ENCODE peak calls at places on chromosomes 13 and 19, in four cellular contexts. I, M, W and H are unnamed samples. For H3K4me1, the result is how much of the 10 kb centered on the place peaks cover.

GRCh38 chr19:18049390-18049789 is 37.3 kb downstream of the IL12RB1 start:
- DNase-seq in I (peak), M (peak), W (peak), H (peak)

GRCh38 chr13:73215807-73216206 is 157.0 kb downstream of the KLF5 start:
- DNase-seq in I (no peak), M (no peak), W (no peak), H (no peak)

GRCh38 chr19:850221-850978 is 1.7 kb upstream of the ELANE start:
- DNase-seq in I (peak), M (peak), W (peak), H (peak)

GRCh38 chr19:18488403-18488723 is 33.5 kb downstream of the ELL start:
- DNase-seq in I (no peak), M (no peak), W (no peak), H (peak)

GRCh38 chr19:37926255-37926654 is 19.2 kb downstream of the SIPA1L3 start:
- DNase-seq in I (no peak), M (no peak), W (no peak), H (no peak)

GRCh38 chr19:1214862-1215731 is 9.5 kb downstream of the STK11 start:
- DNase-seq in I (peak), M (peak), W (peak), H (peak)

GRCh38 chr19:57171551-57172081 is 4.3 kb upstream of the DUXA start:
- DNase-seq in I (peak), M (peak), W (no peak), H (no peak)

GRCh38 chr19:32895384-32895783 is 25.8 kb upstream of the SLC7A9 start:
- DNase-seq in I (no peak), M (no peak), W (no peak), H (no peak)

GRCh38 chr19:56222901-56223300 is 20.8 kb downstream of the ZSCAN5C start:
- DNase-seq in I (no peak), M (no peak), W (no peak), H (no peak)

GRCh38 chr13:80547885-80548284 is 207.0 kb upstream of the SPRY2 start:
- DNase-seq in I (no peak), M (no peak), W (no peak), H (no peak)

GRCh38 chr19:42419309-42419708 is 7.9 kb downstream of the LIPE start:
- DNase-seq in I (no peak), M (peak), W (no peak), H (no peak)

GRCh38 chr13:20354722-20355121 is 122.6 kb upstream of the GJB6 start:
- DNase-seq in I (no peak), M (no peak), W (no peak), H (no peak)

GRCh38 chr13:68369739-68370138 is 1139.6 kb upstream of the PCDH9 start:
- DNase-seq in I (no peak), M (no peak), W (no peak), H (no peak)

GRCh38 chr19:57870225-57870624 is 18.6 kb downstream of the ZNF814 start:
- DNase-seq in I (no peak), M (no peak), W (no peak), H (no peak)

GRCh38 chr13:19185086-19185864 is 3.7 kb upstream of the TUBA3C start:
- DNase-seq in I (no peak), M (no peak), W (no peak), H (no peak)

GRCh38 chr13:110915874-110916670 is 1.2 kb upstream of the ANKRD10 start:
- DNase-seq in I (no peak), M (no peak), W (no peak), H (no peak)

GRCh38 chr13:47478985-47479384 is 522.1 kb downstream of the SUCLA2 start:
- DNase-seq in I (no peak), M (no peak), W (no peak), H (no peak)

GRCh38 chr19:36046443-36047050 is 7.5 kb downstream of the THAP8 start:
- DNase-seq in I (no peak), M (no peak), W (no peak), H (no peak)

GRCh38 chr13:94674609-94675348 is 37.6 kb downstream of the SOX21 start:
- DNase-seq in I (peak), M (no peak), W (no peak), H (no peak)

GRCh38 chr13:106072014-106072413 is 463.4 kb downstream of the EFNB2 start:
- DNase-seq in I (no peak), M (no peak), W (no peak), H (no peak)

GRCh38 chr13:91722267-91722884 is 324.0 kb downstream of the GPC5 start:
- DNase-seq in I (no peak), M (no peak), W (no peak), H (no peak)

GRCh38 chr19:2270572-2271515 is 11.1 kb downstream of the PEAK3 start:
- DNase-seq in I (peak), M (peak), W (peak), H (peak)

GRCh38 chr13:46392967-46393366 is 5.9 kb upstream of the RUBCNL start:
- DNase-seq in I (no peak), M (no peak), W (no peak), H (no peak)

GRCh38 chr19:8441725-8442544 is 2.8 kb upstream of the HNRNPM start:
- DNase-seq in I (no peak), M (no peak), W (no peak), H (no peak)

GRCh38 chr13:74115138-74115537 is 19.1 kb downstream of the KLF12 start:
- DNase-seq in I (no peak), M (no peak), W (no peak), H (no peak)

GRCh38 chr13:33208290-33208990 is 77.1 kb downstream of the STARD13 start:
- DNase-seq in I (no peak), M (no peak), W (no peak), H (no peak)

GRCh38 chr19:19137556-19138109 is 645 bp downstream of the TMEM161A start:
- DNase-seq in I (no peak), M (no peak), W (no peak), H (no peak)

GRCh38 chr19:42290523-42291436 is 11.2 kb upstream of the PRR19 start:
- DNase-seq in I (no peak), M (no peak), W (no peak), H (no peak)

GRCh38 chr13:23146811-23147245 is 34.0 kb upstream of the SGCG start:
- DNase-seq in I (no peak), M (no peak), W (no peak), H (no peak)

GRCh38 chr13:76884571-76885202 is 1.5 kb downstream of the KCTD12 start:
- DNase-seq in I (no peak), M (no peak), W (no peak), H (no peak)

GRCh38 chr13:99217461-99218101 is 16.9 kb downstream of the UBAC2 start:
- DNase-seq in I (no peak), M (peak), W (no peak), H (no peak)

GRCh38 chr19:48061401-48062344 is 17.8 kb upstream of the CABP5 start:
- DNase-seq in I (no peak), M (no peak), W (no peak), H (no peak)

GRCh38 chr13:33132644-33133440 is 116.6 kb downstream of the KL start:
- DNase-seq in I (no peak), M (no peak), W (no peak), H (no peak)

GRCh38 chr13:75879656-75880055 is 243.5 kb downstream of the LMO7 start:
- DNase-seq in I (no peak), M (no peak), W (no peak), H (no peak)

GRCh38 chr13:35743165-35743564 is 266.7 kb upstream of the MAB21L1 start:
- DNase-seq in I (no peak), M (no peak), W (no peak), H (no peak)

GRCh38 chr19:32971012-32971595 is 654 bp downstream of the CEP89 start:
- DNase-seq in I (no peak), M (no peak), W (no peak), H (no peak)

GRCh38 chr13:50129065-50129922 is 114.0 kb downstream of the KCNRG start:
- DNase-seq in I (peak), M (peak), W (no peak), H (peak)

GRCh38 chr19:405138-405965 is 3.6 kb downstream of the C2CD4C start:
- DNase-seq in I (no peak), M (peak), W (no peak), H (no peak)

GRCh38 chr13:46531953-46532352 is 21.0 kb upstream of the LRCH1 start:
- DNase-seq in I (no peak), M (no peak), W (no peak), H (no peak)

GRCh38 chr13:30647420-30647819 is 29.7 kb downstream of the USPL1 start:
- DNase-seq in I (no peak), M (no peak), W (no peak), H (no peak)

GRCh38 chr19:13037718-13038117 is 42.4 kb downstream of the NFIX start:
- DNase-seq in I (no peak), M (no peak), W (no peak), H (no peak)

GRCh38 chr19:13034636-13035035 is 39.4 kb downstream of the NFIX start:
- DNase-seq in I (no peak), M (no peak), W (no peak), H (no peak)

GRCh38 chr19:13037161-13037560 is 41.9 kb downstream of the NFIX start:
- DNase-seq in I (no peak), M (no peak), W (no peak), H (no peak)

GRCh38 chr19:13035820-13036365 is 40.6 kb downstream of the NFIX start:
- DNase-seq in I (no peak), M (no peak), W (no peak), H (no peak)

GRCh38 chr19:13036366-13036976 is 41.2 kb downstream of the NFIX start:
- DNase-seq in I (no peak), M (no peak), W (no peak), H (peak)
- H3K4me1 ChIP-seq in I (half or more), M (half or more), W (half or more), H (half or more)

GRCh38 chr13:112345826-112346172 is 30.4 kb upstream of the SPACA7 start:
- DNase-seq in I (no peak), M (no peak), W (no peak), H (no peak)

GRCh38 chr13:112348642-112349345 is 27.4 kb upstream of the SPACA7 start:
- DNase-seq in I (no peak), M (no peak), W (no peak), H (no peak)

GRCh38 chr13:112346899-112347229 is 29.3 kb upstream of the SPACA7 start:
- DNase-seq in I (no peak), M (no peak), W (no peak), H (no peak)

GRCh38 chr13:112343591-112343990 is 32.6 kb upstream of the SPACA7 start:
- DNase-seq in I (no peak), M (no peak), W (no peak), H (no peak)

DNA sequence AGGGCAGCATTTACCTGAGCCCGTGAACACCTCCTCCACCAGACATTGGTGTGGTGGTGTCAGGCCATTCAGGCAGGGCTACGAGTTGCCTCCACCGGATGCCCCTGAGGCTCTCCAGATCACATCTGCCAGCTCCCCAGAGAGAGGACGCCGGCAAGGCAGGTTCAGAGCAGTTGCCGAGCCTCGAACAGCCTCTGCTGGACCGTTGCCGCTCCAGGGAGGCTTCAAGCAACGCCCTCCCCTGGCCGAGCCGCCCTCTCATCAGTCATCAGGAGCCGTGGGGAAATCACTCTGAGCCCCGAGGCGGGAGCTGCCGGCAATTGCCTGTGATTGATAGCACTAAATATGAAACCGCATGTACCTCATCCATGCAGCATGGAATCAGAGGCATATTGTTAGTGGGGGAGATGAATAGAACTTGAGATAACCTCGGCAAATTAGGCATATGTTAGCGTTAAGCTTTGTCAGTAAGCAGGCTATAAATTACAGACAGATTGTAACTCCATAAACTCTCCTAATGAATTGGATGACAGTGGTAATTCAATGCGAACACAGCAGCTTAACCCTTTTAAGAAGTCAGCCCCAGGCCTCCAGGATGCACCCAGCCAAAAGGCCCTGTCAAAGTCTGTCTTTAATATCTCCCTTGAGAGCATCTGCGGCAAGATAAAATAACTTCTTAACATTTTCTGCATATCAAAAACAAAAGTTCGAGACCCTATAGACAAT is 29.8 kb upstream of the SPACA7 start:
- DNase-seq in I (no peak), M (no peak), W (no peak), H (no peak)
- TF ChIP-seq CTCF in I (no peak), M (no peak), W (no peak), H (no peak)

DNA sequence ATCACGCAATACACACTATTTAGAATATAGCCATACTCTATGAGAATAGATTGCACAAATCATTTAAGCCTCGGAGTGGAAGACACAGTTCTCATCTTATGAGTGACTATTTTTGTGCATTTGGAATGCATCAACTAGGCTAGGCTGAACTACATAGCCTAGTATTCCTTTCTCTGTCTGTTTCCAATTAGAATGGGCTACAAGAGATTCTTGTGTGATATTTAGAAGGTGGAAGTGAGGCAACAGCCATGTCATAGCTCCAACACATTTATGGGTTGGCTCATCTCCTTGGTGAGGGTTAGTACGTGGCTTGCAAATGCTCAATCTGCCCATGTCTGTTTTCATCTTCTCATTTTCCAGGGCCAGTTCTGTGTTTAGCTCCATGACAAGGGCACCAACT is 1116.0 kb downstream of the PCDH9 start:
- DNase-seq in I (no peak), M (no peak), W (no peak), H (no peak)
- H3K27ac ChIP-seq in I (no peak), M (no peak), W (no peak), H (no peak)

GRCh38 chr19:49872245-49873148 is 4.7 kb downstream of the AKT1S1 start:
- DNase-seq in I (no peak), M (peak), W (no peak), H (no peak)
- H3K4me1 ChIP-seq in I (under half), M (under half), W (under half), H (under half)

GRCh38 chr13:37602743-37603381 is 4.3 kb upstream of the POSTN start:
- DNase-seq in I (no peak), M (no peak), W (no peak), H (no peak)
- TF ChIP-seq CTCF in I (peak), M (peak), W (peak), H (peak)

DNA sequence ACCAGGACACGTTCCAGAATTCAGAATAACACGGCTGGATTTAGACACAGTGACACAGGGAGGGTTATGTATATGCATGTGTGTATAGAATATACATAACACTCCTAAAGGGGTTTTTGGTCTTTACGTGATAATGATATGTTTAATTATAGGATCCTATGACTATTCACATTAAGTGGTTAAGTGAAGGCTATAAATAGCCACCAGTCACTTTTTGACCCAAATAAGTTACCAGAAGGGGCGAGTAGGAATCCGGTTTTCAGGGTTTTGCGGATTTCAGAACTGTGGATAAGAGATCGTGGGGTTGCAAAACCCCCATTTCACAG is 6.9 kb downstream of the ANGPTL6 start:
- DNase-seq in I (no peak), M (no peak), W (no peak), H (no peak)
- H3K27ac ChIP-seq in I (peak), M (peak), W (peak), H (peak)

DNA sequence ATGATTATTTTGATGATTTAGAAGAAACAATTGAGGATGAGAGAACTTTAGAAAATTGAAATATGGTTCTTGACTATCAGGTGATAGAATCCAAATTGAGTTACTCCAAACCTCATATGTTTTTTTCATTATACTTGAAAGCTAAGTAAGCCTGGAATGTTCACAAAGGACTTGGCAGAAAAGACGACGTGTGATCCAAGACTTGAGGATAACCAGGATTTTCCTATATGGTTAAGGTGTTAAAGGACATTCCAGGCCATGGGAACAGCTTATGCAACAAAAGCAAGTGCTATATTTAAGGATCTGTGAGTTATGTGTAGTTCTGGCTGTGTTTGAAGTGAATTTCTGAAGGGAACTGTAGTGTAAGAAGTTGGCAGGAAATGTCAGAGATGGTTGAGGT is 52.5 kb downstream of the SLITRK1 start:
- DNase-seq in I (no peak), M (no peak), W (no peak), H (no peak)
- H3K4me1 ChIP-seq in I (under half), M (under half), W (under half), H (under half)

GRCh38 chr19:15841875-15842569 is 26.6 kb upstream of the OR10H1 start:
- DNase-seq in I (no peak), M (no peak), W (no peak), H (no peak)
- TF ChIP-seq CTCF in I (no peak), M (no peak), W (no peak), H (no peak)

GRCh38 chr19:5817218-5817617 is 12.4 kb downstream of the NRTN start:
- DNase-seq in I (no peak), M (no peak), W (no peak), H (no peak)
- H3K27ac ChIP-seq in I (no peak), M (no peak), W (no peak), H (no peak)